ENCODE peak calls at places on chromosomes 7 and 10, in nine cellular contexts. N is neural crest cell, Z is kidney epithelial cell, H is ovary, Q is H1, K is HCT116, R is adrenal gland, C is osteocyte, T is hepatocyte. O is an unnamed sample.

GRCh38 chr10:93754761-93755160 is 3.0 kb upstream of the LGI1 start:
- DNase-seq in N (no peak), Z (no peak), H (no peak), Q (no peak), K (no peak), R (no peak), C (no peak), T (no peak), O (no peak)

GRCh38 chr10:132164801-132165278 is 21.9 kb upstream of the DPYSL4 start:
- DNase-seq in N (no peak), Z (no peak), H (no peak), Q (no peak), K (no peak), R (no peak), C (no peak), T (peak), O (peak)

GRCh38 chr7:31106303-31107105 is 54.4 kb downstream of the ADCYAP1R1 start:
- DNase-seq in N (no peak), Z (no peak), H (no peak), Q (peak), K (no peak), R (no peak), C (peak), T (no peak), O (no peak)

GRCh38 chr10:101067356-101068083 is 5.7 kb downstream of the KAZALD1 start:
- DNase-seq in N (peak), Z (no peak), H (peak), Q (peak), K (peak), R (peak), C (peak), T (peak), O (peak)

GRCh38 chr10:68333905-68334431 is 1.2 kb upstream of the PBLD start:
- DNase-seq in N (no peak), Z (no peak), H (no peak), Q (no peak), K (no peak), R (no peak), C (no peak), T (no peak), O (no peak)

GRCh38 chr7:33039257-33039904 is 23.2 kb downstream of the NT5C3A start:
- DNase-seq in N (no peak), Z (no peak), H (no peak), Q (no peak), K (no peak), R (no peak), C (no peak), T (no peak), O (no peak)

GRCh38 chr10:24452030-24452429 is 243.1 kb downstream of the KIAA1217 start:
- DNase-seq in N (no peak), Z (no peak), H (no peak), Q (no peak), K (no peak), R (no peak), C (no peak), T (no peak), O (no peak)

GRCh38 chr10:7260412-7260900 is 150.4 kb downstream of the SFMBT2 start:
- DNase-seq in N (no peak), Z (peak), H (peak), Q (no peak), K (peak), R (peak), C (no peak), T (peak), O (no peak)

GRCh38 chr7:125775319-125775718 is 845.7 kb upstream of the POT1 start:
- DNase-seq in N (no peak), Z (no peak), H (no peak), Q (no peak), K (no peak), R (no peak), C (no peak), T (no peak), O (no peak)

GRCh38 chr7:522071-522937 is 2.7 kb upstream of the PDGFA start:
- DNase-seq in N (no peak), Z (no peak), H (peak), Q (no peak), K (no peak), R (peak), C (no peak), T (peak), O (no peak)

GRCh38 chr7:124839687-124840086 is 74.1 kb upstream of the GPR37 start:
- DNase-seq in N (no peak), Z (no peak), H (no peak), Q (no peak), K (no peak), R (no peak), C (no peak), T (no peak), O (no peak)

GRCh38 chr10:5942001-5942400 is 35.3 kb downstream of the IL15RA start:
- DNase-seq in N (no peak), Z (no peak), H (no peak), Q (no peak), K (no peak), R (no peak), C (no peak), T (no peak), O (no peak)

GRCh38 chr10:34526758-34527730 is 288.1 kb downstream of the PARD3 start:
- DNase-seq in N (no peak), Z (peak), H (no peak), Q (no peak), K (peak), R (peak), C (no peak), T (peak), O (no peak)
- TF ChIP-seq CTCF in N (no peak), Z (peak), H (no peak), Q (peak), K (peak), R (no peak), C (peak), T (no peak), O (no peak)

DNA sequence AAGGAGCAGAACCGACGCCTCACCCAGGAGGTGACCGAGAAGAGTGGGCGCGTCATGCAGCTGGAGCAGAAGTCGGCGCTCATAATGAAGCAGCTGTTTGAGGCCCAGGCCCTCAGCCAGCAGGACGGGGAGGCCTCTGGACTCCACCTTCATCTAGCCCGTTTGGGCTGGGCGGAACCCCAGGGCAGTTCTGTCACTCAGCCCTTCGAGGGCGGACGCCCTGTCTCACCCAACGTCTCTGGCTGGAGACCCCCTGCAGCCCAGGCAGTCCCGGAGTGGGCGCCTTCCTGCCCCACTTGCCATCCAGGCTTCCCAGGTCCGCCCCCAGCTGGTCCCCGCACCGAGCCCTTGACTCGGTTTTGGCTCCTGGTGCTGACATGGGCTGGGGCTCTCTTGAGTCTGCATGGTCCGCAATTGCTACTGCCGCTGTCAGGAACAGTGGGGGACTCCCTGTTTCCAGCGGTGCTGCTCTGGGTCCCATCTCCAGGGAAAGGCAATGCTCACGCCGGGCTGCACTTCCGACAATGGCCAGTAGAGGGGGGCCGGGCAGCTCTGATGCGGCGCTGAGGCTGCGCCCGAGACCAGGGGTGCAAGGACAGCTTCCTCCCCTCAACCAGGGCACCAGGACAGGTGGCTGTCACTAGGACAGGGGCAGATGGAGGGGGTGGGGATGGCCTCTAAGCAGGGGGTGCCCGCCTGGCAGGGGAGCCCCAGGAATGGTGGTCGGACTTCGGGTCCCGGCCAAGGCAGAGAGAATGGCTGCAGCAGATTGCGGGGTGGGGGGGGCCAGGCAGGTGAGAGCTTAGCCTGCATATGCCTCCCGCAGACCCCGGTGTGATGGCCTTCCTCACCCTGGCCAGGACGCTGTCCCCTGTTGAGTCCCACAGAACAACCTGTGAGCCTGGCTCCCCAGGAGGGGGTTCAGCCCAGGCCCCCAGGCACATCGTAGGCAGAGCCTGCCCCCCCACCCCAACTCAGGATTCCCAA is 71.2 kb upstream of the KCTD7 start:
- DNase-seq in N (peak), Z (no peak), H (peak), Q (peak), K (no peak), R (peak), C (peak), T (peak), O (peak)
- TF ChIP-seq CTCF in N (peak), Z (peak), H (peak), Q (peak), K (peak), R (peak), C (peak), T (peak), O (peak)

DNA sequence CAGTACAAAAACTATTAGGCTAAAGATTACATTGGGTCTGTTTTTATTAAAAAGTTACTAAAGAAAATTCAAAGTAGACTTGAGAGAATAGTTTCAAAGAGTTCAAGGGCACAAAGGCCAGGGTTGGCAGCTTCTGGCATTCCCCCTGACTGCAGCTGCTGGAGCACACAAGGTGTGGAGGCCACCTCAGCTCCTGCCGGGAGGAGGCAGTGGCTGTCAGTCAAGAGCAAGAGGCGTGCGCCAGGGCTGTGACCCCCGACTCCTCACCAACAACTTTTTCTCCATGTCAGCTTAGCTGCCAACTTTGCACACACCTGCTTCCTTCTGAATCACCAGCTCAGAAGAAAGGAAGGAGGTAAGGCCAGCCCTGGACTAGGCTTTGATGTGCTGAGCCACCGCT is 144.6 kb upstream of the PLXNA4 start:
- DNase-seq in N (no peak), Z (no peak), H (no peak), Q (no peak), K (no peak), R (no peak), C (no peak), T (no peak), O (no peak)
- TF ChIP-seq CTCF in N (no peak), Z (no peak), H (no peak), Q (peak), K (no peak), R (no peak), C (no peak), T (no peak), O (no peak)

DNA sequence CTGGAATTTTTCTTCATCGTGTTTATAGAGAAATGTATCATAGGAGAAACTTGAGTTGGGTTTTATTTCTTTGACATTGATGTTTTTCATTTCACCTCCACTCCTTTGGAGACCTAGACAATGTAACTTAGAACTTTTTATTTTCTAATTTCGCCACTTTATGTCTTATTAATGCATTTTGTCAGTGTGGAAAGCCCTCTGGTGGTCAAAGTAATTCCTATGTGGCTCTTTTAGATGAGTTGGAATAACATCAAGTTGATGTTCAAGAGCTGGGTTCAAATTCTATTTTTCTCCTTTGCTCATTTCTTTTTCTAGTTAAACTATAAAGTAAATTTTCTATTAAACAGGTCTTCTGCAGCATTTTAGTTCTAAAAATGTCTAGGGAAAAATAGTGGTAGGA is 478.6 kb downstream of the LRMDA start:
- DNase-seq in N (no peak), Z (no peak), H (no peak), Q (no peak), K (no peak), R (peak), C (no peak), T (peak), O (no peak)
- TF ChIP-seq CTCF in N (peak), Z (peak), H (no peak), Q (no peak), K (peak), R (peak), C (peak), T (peak), O (peak)

DNA sequence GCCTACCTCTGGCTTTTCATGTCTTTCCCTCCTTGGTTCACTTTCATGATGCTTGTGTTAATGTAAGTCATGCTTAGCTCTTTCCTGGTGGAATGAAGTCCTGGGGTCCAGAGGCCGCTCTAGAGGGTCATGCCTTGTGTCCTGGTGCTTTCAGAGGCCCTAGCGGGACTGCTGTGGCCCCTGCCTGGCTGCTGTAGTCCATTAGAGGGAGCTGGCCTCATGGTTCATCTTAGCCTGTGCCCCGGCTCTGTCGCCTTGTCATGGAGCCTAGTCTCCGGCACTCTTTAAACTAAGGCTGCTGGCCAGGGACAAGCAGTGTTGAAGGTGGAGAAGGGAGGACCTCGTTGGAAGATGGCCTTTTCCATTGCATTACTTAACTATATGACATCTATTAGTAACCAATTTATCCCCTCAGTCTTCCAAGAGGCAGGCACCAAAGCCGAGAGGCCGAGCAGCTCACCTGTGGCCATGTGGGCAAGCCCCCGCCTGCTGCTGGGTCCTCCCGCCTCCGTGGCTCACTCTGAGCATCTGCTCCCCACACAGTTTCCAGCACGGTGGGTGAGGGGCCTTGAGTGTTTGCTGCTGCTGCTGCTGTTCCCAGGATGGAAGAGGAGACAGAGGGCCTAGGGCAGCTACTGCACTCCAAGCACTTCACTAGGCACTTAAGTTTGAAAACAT is 5.0 kb upstream of the NDUFB2 start:
- DNase-seq in N (no peak), Z (no peak), H (no peak), Q (no peak), K (no peak), R (no peak), C (peak), T (no peak), O (no peak)
- TF ChIP-seq CTCF in N (no peak), Z (no peak), H (no peak), Q (peak), K (no peak), R (no peak), C (no peak), T (no peak), O (no peak)

GRCh38 chr7:134553976-134554375 is 5.1 kb downstream of the AKR1B15 start:
- DNase-seq in N (no peak), Z (no peak), H (no peak), Q (no peak), K (no peak), R (no peak), C (no peak), T (peak), O (no peak)
- TF ChIP-seq CTCF in N (no peak), Z (peak), H (no peak), Q (peak), K (peak), R (no peak), C (no peak), T (peak), O (no peak)

DNA sequence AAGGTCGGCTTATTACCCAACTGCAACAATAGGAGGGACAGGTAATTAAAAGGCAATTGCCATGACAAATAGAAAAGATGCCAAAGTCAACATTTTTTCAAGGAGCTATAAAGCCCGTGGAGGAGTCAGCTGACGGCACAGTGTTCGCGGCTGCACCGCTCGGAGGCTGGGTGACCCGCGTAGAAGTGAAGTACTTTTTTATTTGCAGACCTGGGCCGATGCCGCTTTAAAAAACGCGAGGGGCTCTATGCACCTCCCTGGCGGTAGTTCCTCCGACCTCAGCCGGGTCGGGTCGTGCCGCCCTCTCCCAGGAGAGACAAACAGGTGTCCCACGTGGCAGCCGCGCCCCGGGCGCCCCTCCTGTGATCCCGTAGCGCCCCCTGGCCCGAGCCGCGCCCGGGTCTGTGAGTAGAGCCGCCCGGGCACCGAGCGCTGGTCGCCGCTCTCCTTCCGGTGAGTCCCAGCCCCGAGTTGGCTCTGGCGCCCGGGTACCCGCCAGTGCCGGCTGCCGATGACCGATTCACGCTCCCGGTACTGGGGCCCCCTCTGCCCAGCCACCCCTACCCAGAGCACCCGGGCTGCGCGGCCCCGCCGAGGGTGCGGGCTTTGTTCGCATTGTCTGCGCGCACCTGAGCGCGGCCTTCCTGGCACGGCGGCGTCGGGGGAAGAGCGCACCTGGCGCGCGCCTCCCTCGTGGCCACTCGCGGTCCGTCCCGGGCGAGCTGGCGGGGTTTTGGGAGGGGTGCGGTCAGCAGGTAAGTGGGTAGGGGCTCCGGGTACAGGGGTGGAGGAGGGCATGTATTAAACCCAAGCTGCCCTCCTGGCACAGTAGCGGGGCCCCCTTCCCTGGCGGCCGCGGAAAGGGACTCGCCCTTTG is at the start of gene VWA2:
- DNase-seq in N (peak), Z (no peak), H (no peak), Q (peak), K (no peak), R (no peak), C (no peak), T (peak), O (peak)
- TF ChIP-seq CTCF in N (peak), Z (peak), H (no peak), Q (peak), K (no peak), R (no peak), C (peak), T (peak), O (no peak)

GRCh38 chr10:113080061-113080460 is 130.0 kb downstream of the TCF7L2 start:
- DNase-seq in N (no peak), Z (no peak), H (no peak), Q (no peak), K (no peak), R (no peak), C (no peak), T (no peak), O (no peak)

GRCh38 chr10:113078282-113078907 is 128.3 kb downstream of the TCF7L2 start:
- DNase-seq in N (no peak), Z (no peak), H (no peak), Q (no peak), K (no peak), R (no peak), C (no peak), T (no peak), O (no peak)

GRCh38 chr10:113076949-113077348 is 126.9 kb downstream of the TCF7L2 start:
- DNase-seq in N (no peak), Z (no peak), H (no peak), Q (no peak), K (no peak), R (no peak), C (no peak), T (no peak), O (no peak)

GRCh38 chr10:113084031-113084430 is 134.0 kb downstream of the TCF7L2 start:
- DNase-seq in N (no peak), Z (no peak), H (no peak), Q (no peak), K (no peak), R (no peak), C (no peak), T (no peak), O (no peak)

DNA sequence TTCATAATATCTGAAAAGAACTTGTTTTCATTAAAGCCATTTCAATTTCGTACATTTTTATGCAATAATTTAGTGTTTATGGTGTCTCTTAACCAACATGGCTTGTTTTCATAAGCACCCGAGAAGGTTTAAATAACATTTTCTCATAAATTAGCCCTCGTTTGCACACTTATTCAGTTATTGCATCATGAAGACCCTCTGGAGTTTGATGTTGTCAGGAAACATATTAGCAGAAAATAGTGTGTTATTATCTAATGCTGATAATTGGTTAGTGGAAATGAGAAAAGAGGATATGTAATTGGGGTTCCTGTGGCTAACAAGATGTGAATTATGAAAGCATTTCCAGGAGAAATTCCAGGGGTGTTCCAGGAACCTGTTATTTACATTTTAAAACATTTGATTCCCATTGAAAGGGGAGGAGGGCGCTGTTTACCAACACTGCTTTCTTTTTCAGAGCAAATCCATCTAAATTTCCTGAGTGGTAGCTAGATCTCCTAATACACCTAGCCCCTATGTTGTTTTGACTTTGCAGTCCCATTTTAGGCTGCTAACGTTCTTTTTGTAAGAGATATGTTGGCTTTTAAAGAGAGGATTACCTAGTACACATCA is 130.7 kb downstream of the TCF7L2 start:
- DNase-seq in N (no peak), Z (no peak), H (no peak), Q (no peak), K (no peak), R (no peak), C (no peak), T (no peak), O (no peak)
- TF ChIP-seq CTCF in N (peak), Z (no peak), H (no peak), Q (peak), K (no peak), R (no peak), C (peak), T (peak), O (no peak)

DNA sequence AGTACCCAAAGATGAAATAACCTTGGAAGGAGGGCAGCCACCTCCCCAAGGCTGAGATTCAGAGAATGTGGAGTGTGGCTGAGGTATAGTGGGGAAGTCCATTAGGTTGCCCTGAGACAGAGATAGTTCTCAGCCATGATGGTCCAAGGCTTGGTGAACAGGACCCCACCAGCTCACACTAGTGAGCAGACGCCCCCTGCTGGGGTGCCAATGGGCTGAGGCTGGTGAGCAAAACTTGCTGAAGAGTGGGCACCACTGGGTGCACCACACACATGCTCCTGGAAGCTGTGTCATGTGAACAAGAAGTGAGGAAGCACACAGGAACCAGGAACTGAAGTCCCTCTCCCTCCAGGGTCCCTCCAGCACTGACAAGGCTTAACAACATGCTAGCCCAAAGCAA is 8.9 kb downstream of the FBXL13 start:
- DNase-seq in N (peak), Z (no peak), H (no peak), Q (peak), K (peak), R (peak), C (no peak), T (peak), O (peak)
- TF ChIP-seq CTCF in N (peak), Z (peak), H (no peak), Q (peak), K (peak), R (peak), C (peak), T (peak), O (peak)

O was measured in glutamatergic neuron.